ENCODE peak calls at places on chromosomes 11 and 22, in four cellular contexts. T is HCT116, B is vagina, G is endothelial cell of umbilical vein. W is an unnamed sample.

GRCh38 chr22:19805821-19806212 is 45.2 kb downstream of the TBX1 start:
- DNase-seq in T (no peak), B (no peak), G (peak; percentile 44), W (peak; percentile 34)

GRCh38 chr11:119347940-119348339 is 1.4 kb upstream of the MFRP start:
- DNase-seq in T (no peak), B (no peak), G (no peak), W (no peak)

GRCh38 chr11:91947215-91947614 is 277.4 kb upstream of the FAT3 start:
- DNase-seq in T (no peak), B (no peak), G (peak; percentile 42), W (no peak)

GRCh38 chr22:44181912-44182590 is 1.3 kb downstream of the PARVG start:
- DNase-seq in T (no peak), B (no peak), G (no peak), W (no peak)

GRCh38 chr22:48594016-48594756 is 1233.5 kb downstream of the BRD1 start:
- DNase-seq in T (no peak), B (no peak), G (no peak), W (no peak)

GRCh38 chr11:63710476-63711217 is 29.3 kb downstream of the RTN3 start:
- DNase-seq in T (no peak), B (no peak), G (peak; percentile 68), W (no peak)

GRCh38 chr11:130037058-130037457 is 32.6 kb upstream of the APLP2 start:
- DNase-seq in T (no peak), B (no peak), G (peak; percentile 65), W (peak; percentile 66)

GRCh38 chr11:17894929-17895658 is 117.8 kb downstream of the SERGEF start:
- DNase-seq in T (no peak), B (no peak), G (no peak), W (no peak)

GRCh38 chr22:50422961-50423815 is 51.6 kb downstream of the SBF1 start:
- DNase-seq in T (no peak), B (peak; percentile 94), G (no peak), W (no peak)

GRCh38 chr11:118885831-118886571 is 2.3 kb downstream of the CXCR5 start:
- DNase-seq in T (no peak), B (no peak), G (no peak), W (no peak)

GRCh38 chr22:27226666-27227065 is 569.3 kb downstream of the MIAT start:
- DNase-seq in T (no peak), B (no peak), G (no peak), W (no peak)

GRCh38 chr11:69234740-69235710 is 58.9 kb upstream of the MYEOV start:
- DNase-seq in T (no peak), B (peak; percentile 92), G (no peak), W (no peak)

GRCh38 chr11:129489254-129489653 is 113.6 kb downstream of the BARX2 start:
- DNase-seq in T (no peak), B (no peak), G (no peak), W (no peak)

GRCh38 chr11:86477495-86478155 is 102.9 kb downstream of the CCDC81 start:
- DNase-seq in T (no peak), B (no peak), G (peak; percentile 84), W (no peak)

GRCh38 chr11:19076744-19077589 is 16.4 kb upstream of the MRGPRX2 start:
- DNase-seq in T (peak; percentile 31), B (no peak), G (peak; percentile 75), W (no peak)

GRCh38 chr11:504053-504993 is 2.7 kb downstream of the RNH1 start:
- DNase-seq in T (no peak), B (no peak), G (peak; percentile 65), W (no peak)

GRCh38 chr11:102312656-102313055 is 4.6 kb upstream of the BIRC3 start:
- DNase-seq in T (no peak), B (no peak), G (peak; percentile 53), W (no peak)

GRCh38 chr11:32440920-32441319 is 5.6 kb upstream of the WT1 start:
- DNase-seq in T (no peak), B (no peak), G (no peak), W (no peak)

GRCh38 chr22:29031236-29031982 is 30.2 kb downstream of the C22orf31 start:
- DNase-seq in T (peak; percentile 97), B (no peak), G (peak; percentile 97), W (peak; percentile 66)

GRCh38 chr11:11580012-11580411 is 41.8 kb downstream of the GALNT18 start:
- DNase-seq in T (no peak), B (peak; percentile 79), G (no peak), W (no peak)

GRCh38 chr11:2581151-2581930 is 118.5 kb downstream of the KCNQ1OT1 start:
- DNase-seq in T (no peak), B (peak; percentile 84), G (no peak), W (no peak)

GRCh38 chr22:24108073-24108472 is 73.2 kb upstream of the SUSD2 start:
- DNase-seq in T (no peak), B (no peak), G (no peak), W (no peak)
- TF ChIP-seq POLR2A in T (no peak), B (no peak), G (no peak), W (no peak)

DNA sequence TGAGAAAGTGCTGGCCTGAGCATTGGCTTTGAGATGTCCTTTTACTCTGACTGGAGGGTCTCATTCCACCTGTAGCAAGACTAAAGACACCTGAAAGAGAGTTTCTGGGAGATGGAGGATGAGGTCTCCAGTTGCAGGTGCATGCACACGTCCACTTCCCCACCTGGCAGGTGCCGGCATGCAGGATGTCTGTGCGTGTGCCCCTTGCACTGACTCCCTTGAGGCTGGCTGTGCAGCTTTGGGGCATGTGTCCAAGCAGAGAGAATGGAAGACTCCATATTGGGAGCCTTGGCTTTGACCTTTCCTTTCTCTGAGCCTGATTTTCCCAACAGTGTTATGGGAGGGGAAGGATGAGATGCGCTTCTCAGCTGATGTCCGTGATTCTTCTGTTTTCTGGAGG is 44.0 kb upstream of the TUB start:
- DNase-seq in T (no peak), B (no peak), G (no peak), W (no peak)
- TF ChIP-seq POLR2A in T (no peak), B (no peak), G (no peak), W (no peak)

DNA sequence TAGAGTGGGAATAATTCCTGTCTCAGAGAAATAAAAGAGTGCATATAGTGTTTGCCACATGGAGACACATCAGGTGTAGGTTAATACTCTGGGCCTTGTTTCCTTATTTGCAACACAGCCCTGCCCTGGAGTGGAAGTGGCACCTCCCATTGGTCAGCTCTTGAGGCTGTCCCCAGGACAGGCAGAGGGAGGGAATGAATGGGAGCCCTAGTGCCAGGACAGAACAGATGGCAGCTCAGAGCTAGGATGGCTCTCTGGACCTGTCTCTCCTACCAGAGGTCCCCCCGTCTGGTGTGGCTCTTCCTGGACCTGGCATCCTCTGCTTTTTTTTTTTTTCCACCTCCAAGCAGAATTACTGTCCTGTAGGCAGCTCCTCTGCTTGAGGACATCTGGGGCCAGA is 35.6 kb downstream of the LIMK2 start:
- DNase-seq in T (no peak), B (no peak), G (no peak), W (no peak)
- TF ChIP-seq POLR2A in T (no peak), B (no peak), G (no peak), W (no peak)

GRCh38 chr11:114343020-114343419 is 46.8 kb downstream of the NNMT start:
- DNase-seq in T (no peak), B (no peak), G (no peak), W (no peak)
- TF ChIP-seq POLR2A in T (no peak), B (no peak), G (no peak), W (no peak)

DNA sequence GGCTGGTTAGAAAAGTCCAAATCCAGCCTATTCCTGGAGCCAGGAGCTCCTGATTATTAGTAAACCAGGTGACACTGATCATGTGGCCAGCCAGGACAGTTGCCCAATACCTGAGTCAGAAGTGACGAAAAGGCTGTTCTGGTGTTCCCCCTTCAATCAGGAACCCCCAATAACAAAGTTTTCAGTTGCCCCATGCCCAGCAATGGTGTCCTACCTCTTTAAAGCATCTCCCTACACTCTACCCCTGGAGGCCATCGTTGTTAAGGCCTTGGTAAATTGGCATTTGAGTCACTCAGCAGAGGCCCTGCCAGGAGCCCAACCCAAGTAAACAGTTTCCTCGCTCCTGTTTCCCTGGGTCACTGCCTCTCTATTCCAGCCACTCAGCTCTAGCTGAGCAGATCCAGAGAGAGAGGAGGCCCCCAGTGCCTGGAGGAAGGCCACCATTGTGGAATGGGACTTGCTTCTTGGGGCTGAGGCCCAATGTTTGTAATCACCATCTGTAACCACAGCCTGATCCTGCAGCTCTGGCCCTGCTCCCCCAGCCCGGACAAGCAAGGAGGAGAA is 25.0 kb downstream of the ARHGAP1 start:
- DNase-seq in T (no peak), B (no peak), G (no peak), W (peak; percentile 76)
- TF ChIP-seq POLR2A in T (no peak), B (no peak), G (no peak), W (no peak)

GRCh38 chr11:76380977-76381719 is at the start of the genes GVQW3 and THAP12:
- DNase-seq in T (peak; percentile 93), B (no peak), G (peak; percentile 99), W (peak; percentile 97)
- TF ChIP-seq POLR2A in T (peak; percentile 91), B (peak; percentile 42), G (peak; percentile 82), W (peak; percentile 82)